ENCODE peak calls at places on chromosome 11, in nine cellular contexts. One of them, this sample, is unnamed.

GRCh38 chr11:63427971-63428508 is 58.5 kb downstream of the SLC22A9 start:
- DNase-seq in H9: peak; percentile 51
- DNase-seq in cardiac muscle cell: no peak
- DNase-seq in heart left ventricle: no peak
- DNase-seq in mammary epithelial cell: no peak
- DNase-seq in PC-3: no peak
- DNase-seq in effector memory CD4-positive, alpha-beta T cell: no peak
- DNase-seq in mesendoderm: peak; percentile 30
- DNase-seq in uterus: no peak
- DNase-seq in this sample: no peak

GRCh38 chr11:44977493-44977984 is 26.9 kb upstream of the TP53I11 start:
- DNase-seq in effector memory CD4-positive, alpha-beta T cell: no peak
- DNase-seq in cardiac muscle cell: no peak
- DNase-seq in mammary epithelial cell: no peak
- DNase-seq in uterus: no peak
- DNase-seq in H9: peak; percentile 62
- DNase-seq in heart left ventricle: no peak
- DNase-seq in mesendoderm: peak; percentile 95
- DNase-seq in PC-3: peak; percentile 9
- DNase-seq in this sample: no peak

GRCh38 chr11:6418199-6418957 is 516 bp downstream of the APBB1 start:
- DNase-seq in heart left ventricle: peak; percentile 54
- DNase-seq in cardiac muscle cell: peak; percentile 63
- DNase-seq in mammary epithelial cell: no peak
- DNase-seq in mesendoderm: peak; percentile 44
- DNase-seq in H9: peak; percentile 64
- DNase-seq in PC-3: no peak
- DNase-seq in uterus: peak; percentile 40
- DNase-seq in effector memory CD4-positive, alpha-beta T cell: no peak
- DNase-seq in this sample: no peak

GRCh38 chr11:63564056-63564784 is 1.0 kb upstream of the PLAAT2 start:
- DNase-seq in mammary epithelial cell: no peak
- DNase-seq in PC-3: no peak
- DNase-seq in mesendoderm: no peak
- DNase-seq in H9: peak; percentile 18
- DNase-seq in uterus: no peak
- DNase-seq in heart left ventricle: no peak
- DNase-seq in cardiac muscle cell: no peak
- DNase-seq in effector memory CD4-positive, alpha-beta T cell: no peak
- DNase-seq in this sample: no peak

GRCh38 chr11:76648061-76648460 is 22.5 kb downstream of the LRRC32 start:
- DNase-seq in heart left ventricle: peak; percentile 4
- DNase-seq in H9: no peak
- DNase-seq in cardiac muscle cell: no peak
- DNase-seq in uterus: no peak
- DNase-seq in mammary epithelial cell: no peak
- DNase-seq in mesendoderm: no peak
- DNase-seq in effector memory CD4-positive, alpha-beta T cell: no peak
- DNase-seq in PC-3: no peak
- DNase-seq in this sample: no peak

GRCh38 chr11:78000193-78000592 is 5.7 kb upstream of the INTS4 start:
- DNase-seq in H9: peak; percentile 73
- DNase-seq in PC-3: peak; percentile 82
- DNase-seq in cardiac muscle cell: peak; percentile 85
- DNase-seq in mammary epithelial cell: peak; percentile 48
- DNase-seq in effector memory CD4-positive, alpha-beta T cell: peak; percentile 12
- DNase-seq in uterus: no peak
- DNase-seq in heart left ventricle: no peak
- DNase-seq in mesendoderm: peak; percentile 95
- DNase-seq in this sample: no peak

GRCh38 chr11:19666951-19667350 is 45.7 kb upstream of the NAV2 start:
- DNase-seq in cardiac muscle cell: no peak
- DNase-seq in PC-3: no peak
- DNase-seq in uterus: no peak
- DNase-seq in mammary epithelial cell: no peak
- DNase-seq in mesendoderm: no peak
- DNase-seq in H9: no peak
- DNase-seq in effector memory CD4-positive, alpha-beta T cell: no peak
- DNase-seq in heart left ventricle: no peak
- DNase-seq in this sample: no peak

GRCh38 chr11:118194835-118195627 is 18.6 kb upstream of the SCN2B start:
- DNase-seq in heart left ventricle: peak; percentile 90
- DNase-seq in mammary epithelial cell: peak; percentile 89
- DNase-seq in uterus: peak; percentile 82
- DNase-seq in PC-3: peak; percentile 96
- DNase-seq in cardiac muscle cell: peak; percentile 72
- DNase-seq in mesendoderm: peak; percentile 57
- DNase-seq in H9: no peak
- DNase-seq in effector memory CD4-positive, alpha-beta T cell: no peak
- DNase-seq in this sample: no peak

GRCh38 chr11:37409124-37409523 is 811.1 kb upstream of the RAG2 start:
- DNase-seq in cardiac muscle cell: no peak
- DNase-seq in mammary epithelial cell: peak; percentile 75
- DNase-seq in mesendoderm: no peak
- DNase-seq in PC-3: peak; percentile 73
- DNase-seq in heart left ventricle: no peak
- DNase-seq in effector memory CD4-positive, alpha-beta T cell: no peak
- DNase-seq in uterus: no peak
- DNase-seq in H9: no peak
- DNase-seq in this sample: no peak

GRCh38 chr11:109035261-109035660 is 370.4 kb downstream of the DDX10 start:
- DNase-seq in mammary epithelial cell: no peak
- DNase-seq in mesendoderm: no peak
- DNase-seq in heart left ventricle: no peak
- DNase-seq in uterus: no peak
- DNase-seq in cardiac muscle cell: no peak
- DNase-seq in H9: no peak
- DNase-seq in PC-3: no peak
- DNase-seq in effector memory CD4-positive, alpha-beta T cell: no peak
- DNase-seq in this sample: no peak

GRCh38 chr11:35139883-35140282 is 912 bp downstream of the CD44 start:
- DNase-seq in mammary epithelial cell: no peak
- DNase-seq in mesendoderm: no peak
- DNase-seq in heart left ventricle: no peak
- DNase-seq in H9: no peak
- DNase-seq in uterus: no peak
- DNase-seq in PC-3: peak; percentile 18
- DNase-seq in effector memory CD4-positive, alpha-beta T cell: no peak
- DNase-seq in cardiac muscle cell: no peak
- DNase-seq in this sample: no peak

GRCh38 chr11:105022998-105023397 is at the start of gene CASP5:
- DNase-seq in uterus: no peak
- DNase-seq in mammary epithelial cell: no peak
- DNase-seq in PC-3: no peak
- DNase-seq in heart left ventricle: no peak
- DNase-seq in cardiac muscle cell: no peak
- DNase-seq in mesendoderm: no peak
- DNase-seq in effector memory CD4-positive, alpha-beta T cell: no peak
- DNase-seq in H9: no peak
- DNase-seq in this sample: no peak

GRCh38 chr11:76700177-76701100 is 29.9 kb upstream of the LRRC32 start:
- DNase-seq in effector memory CD4-positive, alpha-beta T cell: no peak
- DNase-seq in PC-3: peak; percentile 61
- DNase-seq in heart left ventricle: no peak
- DNase-seq in mesendoderm: no peak
- DNase-seq in mammary epithelial cell: peak; percentile 12
- DNase-seq in uterus: peak; percentile 65
- DNase-seq in H9: no peak
- DNase-seq in cardiac muscle cell: no peak
- DNase-seq in this sample: no peak

GRCh38 chr11:111612211-111612610 is 10.0 kb downstream of the SIK2 start:
- DNase-seq in mesendoderm: no peak
- DNase-seq in H9: no peak
- DNase-seq in uterus: no peak
- DNase-seq in cardiac muscle cell: no peak
- DNase-seq in PC-3: no peak
- DNase-seq in effector memory CD4-positive, alpha-beta T cell: no peak
- DNase-seq in mammary epithelial cell: no peak
- DNase-seq in heart left ventricle: no peak
- DNase-seq in this sample: no peak

GRCh38 chr11:117918366-117919255 is 10.6 kb downstream of the TMPRSS13 start:
- DNase-seq in mammary epithelial cell: no peak
- DNase-seq in cardiac muscle cell: no peak
- DNase-seq in uterus: peak; percentile 12
- DNase-seq in H9: no peak
- DNase-seq in PC-3: no peak
- DNase-seq in heart left ventricle: no peak
- DNase-seq in mesendoderm: no peak
- DNase-seq in effector memory CD4-positive, alpha-beta T cell: no peak
- DNase-seq in this sample: no peak

GRCh38 chr11:117228091-117228490 is 3.8 kb downstream of the PCSK7 start:
- DNase-seq in PC-3: no peak
- DNase-seq in effector memory CD4-positive, alpha-beta T cell: no peak
- DNase-seq in uterus: no peak
- DNase-seq in heart left ventricle: no peak
- DNase-seq in cardiac muscle cell: no peak
- DNase-seq in H9: no peak
- DNase-seq in mammary epithelial cell: no peak
- DNase-seq in mesendoderm: no peak
- DNase-seq in this sample: no peak

GRCh38 chr11:128261011-128261421 is 326.3 kb downstream of the ETS1 start:
- DNase-seq in effector memory CD4-positive, alpha-beta T cell: no peak
- DNase-seq in PC-3: no peak
- DNase-seq in uterus: no peak
- DNase-seq in cardiac muscle cell: no peak
- DNase-seq in H9: no peak
- DNase-seq in heart left ventricle: no peak
- DNase-seq in mammary epithelial cell: no peak
- DNase-seq in mesendoderm: no peak
- DNase-seq in this sample: no peak

GRCh38 chr11:114886644-114887259 is 208.4 kb downstream of the NXPE2 start:
- DNase-seq in uterus: no peak
- DNase-seq in H9: no peak
- DNase-seq in mammary epithelial cell: peak; percentile 3
- DNase-seq in effector memory CD4-positive, alpha-beta T cell: no peak
- DNase-seq in heart left ventricle: no peak
- DNase-seq in cardiac muscle cell: no peak
- DNase-seq in PC-3: no peak
- DNase-seq in mesendoderm: no peak
- DNase-seq in this sample: no peak

GRCh38 chr11:36702330-36703054 is 104.5 kb upstream of the RAG2 start:
- DNase-seq in H9: peak; percentile 58
- DNase-seq in uterus: no peak
- DNase-seq in effector memory CD4-positive, alpha-beta T cell: no peak
- DNase-seq in heart left ventricle: no peak
- DNase-seq in mesendoderm: peak; percentile 82
- DNase-seq in cardiac muscle cell: peak; percentile 70
- DNase-seq in mammary epithelial cell: peak; percentile 61
- DNase-seq in PC-3: peak; percentile 69
- DNase-seq in this sample: no peak

GRCh38 chr11:97888641-97889040 is 1132.1 kb upstream of the CNTN5 start:
- DNase-seq in mammary epithelial cell: no peak
- DNase-seq in heart left ventricle: no peak
- DNase-seq in PC-3: no peak
- DNase-seq in cardiac muscle cell: no peak
- DNase-seq in uterus: no peak
- DNase-seq in effector memory CD4-positive, alpha-beta T cell: no peak
- DNase-seq in mesendoderm: no peak
- DNase-seq in H9: no peak
- DNase-seq in this sample: no peak

GRCh38 chr11:69445131-69445470 is 36.4 kb upstream of the LINC01488 start:
- DNase-seq in PC-3: no peak
- DNase-seq in uterus: no peak
- DNase-seq in H9: no peak
- DNase-seq in effector memory CD4-positive, alpha-beta T cell: no peak
- DNase-seq in mesendoderm: no peak
- DNase-seq in heart left ventricle: peak; percentile 50
- DNase-seq in mammary epithelial cell: no peak
- DNase-seq in cardiac muscle cell: no peak
- DNase-seq in this sample: no peak
- H3K4me1 ChIP-seq in PC-3: peaks cover 39% of the 10 kb centered on the region
- H3K4me1 ChIP-seq in uterus: peaks cover 8% of the 10 kb centered on the region
- H3K4me1 ChIP-seq in H9: peaks cover 5% of the 10 kb centered on the region
- H3K4me1 ChIP-seq in effector memory CD4-positive, alpha-beta T cell: peaks cover 9% of the 10 kb centered on the region
- H3K4me1 ChIP-seq in mesendoderm: peaks cover 6% of the 10 kb centered on the region
- H3K4me1 ChIP-seq in heart left ventricle: peaks cover 34% of the 10 kb centered on the region
- H3K4me1 ChIP-seq in mammary epithelial cell: peaks cover 46% of the 10 kb centered on the region
- H3K4me1 ChIP-seq in cardiac muscle cell: peaks cover 9% of the 10 kb centered on the region
- H3K4me1 ChIP-seq in this sample: peaks cover 51% of the 10 kb centered on the region

GRCh38 chr11:3217751-3218482 is 696 bp downstream of the MRGPRG start:
- DNase-seq in mammary epithelial cell: no peak
- DNase-seq in mesendoderm: no peak
- DNase-seq in cardiac muscle cell: no peak
- DNase-seq in effector memory CD4-positive, alpha-beta T cell: no peak
- DNase-seq in H9: peak; percentile 36
- DNase-seq in PC-3: no peak
- DNase-seq in heart left ventricle: no peak
- DNase-seq in uterus: peak; percentile 11
- DNase-seq in this sample: no peak
- H3K27me3 ChIP-seq in mammary epithelial cell: peaks cover 3% of the 10 kb centered on the region
- H3K27me3 ChIP-seq in mesendoderm: no peaks in the 10 kb centered on the region
- H3K27me3 ChIP-seq in cardiac muscle cell: peaks cover 34% of the 10 kb centered on the region
- H3K27me3 ChIP-seq in effector memory CD4-positive, alpha-beta T cell: no peaks in the 10 kb centered on the region
- H3K27me3 ChIP-seq in H9: no peaks in the 10 kb centered on the region
- H3K27me3 ChIP-seq in PC-3: peaks cover 30% of the 10 kb centered on the region
- H3K27me3 ChIP-seq in heart left ventricle: peaks cover 65% of the 10 kb centered on the region
- H3K27me3 ChIP-seq in uterus: no peaks in the 10 kb centered on the region
- H3K27me3 ChIP-seq in this sample: peaks cover 21% of the 10 kb centered on the region

DNA sequence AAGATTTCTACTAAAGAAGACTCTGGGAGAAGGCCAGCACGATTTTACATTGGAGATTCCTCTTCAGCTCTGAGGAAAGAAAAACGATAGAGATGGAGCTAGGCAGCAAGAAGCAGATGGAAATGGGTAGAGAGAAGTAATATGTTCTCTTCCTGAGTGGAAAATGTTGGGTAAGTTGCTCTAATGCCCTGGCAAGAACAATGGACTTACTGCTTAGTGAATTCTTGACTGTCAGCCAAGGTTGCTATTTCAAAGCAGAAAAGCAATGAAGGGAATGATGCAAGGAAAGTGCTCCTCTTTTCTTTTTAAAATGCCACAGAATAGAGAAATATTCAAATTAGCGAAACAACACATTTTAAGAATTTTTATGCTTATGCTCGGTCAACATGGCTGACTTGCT is 38.4 kb upstream of the CWF19L2 start:
- DNase-seq in heart left ventricle: no peak
- DNase-seq in PC-3: peak; percentile 10
- DNase-seq in effector memory CD4-positive, alpha-beta T cell: no peak
- DNase-seq in mesendoderm: no peak
- DNase-seq in mammary epithelial cell: peak; percentile 43
- DNase-seq in cardiac muscle cell: no peak
- DNase-seq in uterus: no peak
- DNase-seq in H9: no peak
- DNase-seq in this sample: no peak
- H3K27ac ChIP-seq in heart left ventricle: no peak overlapping the region
- H3K27ac ChIP-seq in PC-3: no peak overlapping the region
- H3K27ac ChIP-seq in effector memory CD4-positive, alpha-beta T cell: no peak overlapping the region
- H3K27ac ChIP-seq in mesendoderm: no peak overlapping the region
- H3K27ac ChIP-seq in mammary epithelial cell: no peak overlapping the region
- H3K27ac ChIP-seq in cardiac muscle cell: no peak overlapping the region
- H3K27ac ChIP-seq in uterus: no peak overlapping the region
- H3K27ac ChIP-seq in H9: no peak overlapping the region
- H3K27ac ChIP-seq in this sample: peak overlapping the region; percentile 37

DNA sequence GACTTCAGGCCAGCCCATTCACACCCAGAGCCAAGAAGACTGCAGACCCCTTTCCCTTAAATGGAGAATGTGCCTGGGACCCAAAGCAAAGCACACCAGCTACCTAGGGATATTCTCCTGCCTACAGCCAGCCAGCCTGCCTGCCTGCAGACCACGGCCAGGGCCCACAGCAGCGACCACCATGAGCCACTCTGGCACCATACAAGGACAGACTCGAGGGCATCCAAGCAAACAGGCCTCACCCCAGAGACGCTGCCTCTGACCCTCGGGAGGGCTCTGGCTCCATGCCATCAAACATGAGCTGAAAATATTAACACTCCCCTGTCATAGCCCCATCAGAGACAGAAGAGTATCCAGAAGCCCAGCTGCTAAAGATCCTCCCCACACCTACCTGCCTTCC is 90.5 kb downstream of the RPL27A start:
- DNase-seq in heart left ventricle: no peak
- DNase-seq in mammary epithelial cell: no peak
- DNase-seq in mesendoderm: no peak
- DNase-seq in PC-3: no peak
- DNase-seq in uterus: no peak
- DNase-seq in cardiac muscle cell: no peak
- DNase-seq in H9: no peak
- DNase-seq in effector memory CD4-positive, alpha-beta T cell: no peak
- DNase-seq in this sample: no peak
- H3K4me1 ChIP-seq in heart left ventricle: peaks cover 43% of the 10 kb centered on the region
- H3K4me1 ChIP-seq in mammary epithelial cell: peaks cover 78% of the 10 kb centered on the region
- H3K4me1 ChIP-seq in mesendoderm: no peaks in the 10 kb centered on the region
- H3K4me1 ChIP-seq in PC-3: peaks cover 25% of the 10 kb centered on the region
- H3K4me1 ChIP-seq in uterus: peaks cover 20% of the 10 kb centered on the region
- H3K4me1 ChIP-seq in cardiac muscle cell: peaks cover 8% of the 10 kb centered on the region
- H3K4me1 ChIP-seq in H9: no peaks in the 10 kb centered on the region
- H3K4me1 ChIP-seq in effector memory CD4-positive, alpha-beta T cell: no peaks in the 10 kb centered on the region
- H3K4me1 ChIP-seq in this sample: peaks cover 100% of the 10 kb centered on the region

This sample was measured in esophagus muscularis mucosa.